ENCODE peak calls at places on chromosomes 7 and 10, in four cellular contexts. One of them, this sample, is unnamed.

GRCh38 chr10:125038637-125039036 is 96.7 kb downstream of the ZRANB1 start:
- DNase-seq in lower lobe of right lung: peak; percentile 74
- DNase-seq in tibial artery: peak; percentile 61
- DNase-seq in stomach: peak; percentile 81
- DNase-seq in this sample: peak; percentile 81

GRCh38 chr7:94687810-94688209 is 31.9 kb upstream of the SGCE start:
- DNase-seq in lower lobe of right lung: no peak
- DNase-seq in tibial artery: no peak
- DNase-seq in stomach: no peak
- DNase-seq in this sample: no peak

GRCh38 chr10:86657011-86657395 is 2.7 kb downstream of the OPN4 start:
- DNase-seq in lower lobe of right lung: no peak
- DNase-seq in tibial artery: no peak
- DNase-seq in stomach: no peak
- DNase-seq in this sample: peak; percentile 2

GRCh38 chr7:26639695-26640094 is 224.7 kb downstream of the SKAP2 start:
- DNase-seq in lower lobe of right lung: no peak
- DNase-seq in tibial artery: no peak
- DNase-seq in stomach: no peak
- DNase-seq in this sample: no peak

GRCh38 chr7:34823650-34824258 is 165.7 kb downstream of the NPSR1 start:
- DNase-seq in lower lobe of right lung: no peak
- DNase-seq in tibial artery: no peak
- DNase-seq in stomach: peak; percentile 69
- DNase-seq in this sample: no peak

GRCh38 chr7:4774804-4775280 is 581 bp upstream of the AP5Z1 start:
- DNase-seq in lower lobe of right lung: no peak
- DNase-seq in tibial artery: peak; percentile 41
- DNase-seq in stomach: peak; percentile 40
- DNase-seq in this sample: no peak

GRCh38 chr10:78263521-78263988 is 229.9 kb downstream of the RPS24 start:
- DNase-seq in lower lobe of right lung: no peak
- DNase-seq in tibial artery: no peak
- DNase-seq in stomach: no peak
- DNase-seq in this sample: no peak

GRCh38 chr7:133754718-133755117 is 372.4 kb upstream of the LRGUK start:
- DNase-seq in lower lobe of right lung: no peak
- DNase-seq in tibial artery: no peak
- DNase-seq in stomach: no peak
- DNase-seq in this sample: no peak

GRCh38 chr10:37872955-37873354 is 15.5 kb upstream of the ZNF248 start:
- DNase-seq in lower lobe of right lung: no peak
- DNase-seq in tibial artery: no peak
- DNase-seq in stomach: no peak
- DNase-seq in this sample: no peak

GRCh38 chr7:14673202-14673601 is 229.3 kb downstream of the DGKB start:
- DNase-seq in lower lobe of right lung: no peak
- DNase-seq in tibial artery: no peak
- DNase-seq in stomach: no peak
- DNase-seq in this sample: no peak

GRCh38 chr10:133315847-133316246 is 7.1 kb downstream of the ZNF511 start:
- DNase-seq in lower lobe of right lung: peak; percentile 7
- DNase-seq in tibial artery: no peak
- DNase-seq in stomach: no peak
- DNase-seq in this sample: no peak

GRCh38 chr10:5659702-5660528 is 6.5 kb downstream of the ASB13 start:
- DNase-seq in lower lobe of right lung: peak; percentile 78
- DNase-seq in tibial artery: peak; percentile 66
- DNase-seq in stomach: peak; percentile 59
- DNase-seq in this sample: no peak

GRCh38 chr7:630539-630938 is 96.0 kb upstream of the DNAAF5 start:
- DNase-seq in lower lobe of right lung: no peak
- DNase-seq in tibial artery: no peak
- DNase-seq in stomach: no peak
- DNase-seq in this sample: no peak

GRCh38 chr10:82390866-82391658 is 516.1 kb downstream of the NRG3 start:
- DNase-seq in lower lobe of right lung: no peak
- DNase-seq in tibial artery: no peak
- DNase-seq in stomach: no peak
- DNase-seq in this sample: no peak

GRCh38 chr10:72323108-72323932 is 31.4 kb downstream of the DNAJB12 start:
- DNase-seq in lower lobe of right lung: no peak
- DNase-seq in tibial artery: no peak
- DNase-seq in stomach: no peak
- DNase-seq in this sample: no peak

GRCh38 chr7:13240349-13240748 is 552.9 kb downstream of the ARL4A start:
- DNase-seq in lower lobe of right lung: no peak
- DNase-seq in tibial artery: no peak
- DNase-seq in stomach: no peak
- DNase-seq in this sample: no peak

GRCh38 chr7:44735403-44736165 is 13.1 kb upstream of the ZMIZ2 start:
- DNase-seq in lower lobe of right lung: no peak
- DNase-seq in tibial artery: no peak
- DNase-seq in stomach: no peak
- DNase-seq in this sample: no peak

GRCh38 chr10:97511711-97512445 is 13.2 kb downstream of the UBTD1 start:
- DNase-seq in lower lobe of right lung: no peak
- DNase-seq in tibial artery: peak; percentile 39
- DNase-seq in stomach: no peak
- DNase-seq in this sample: no peak

GRCh38 chr10:25678666-25679065 is 255.4 kb upstream of the MYO3A start:
- DNase-seq in lower lobe of right lung: no peak
- DNase-seq in tibial artery: no peak
- DNase-seq in stomach: no peak
- DNase-seq in this sample: no peak

GRCh38 chr10:77520995-77521394 is 116.6 kb downstream of the KCNMA1 start:
- DNase-seq in lower lobe of right lung: no peak
- DNase-seq in tibial artery: no peak
- DNase-seq in stomach: no peak
- DNase-seq in this sample: no peak

GRCh38 chr10:131645756-131646155 is 255.1 kb upstream of the PPP2R2D start:
- DNase-seq in lower lobe of right lung: no peak
- DNase-seq in tibial artery: no peak
- DNase-seq in stomach: no peak
- DNase-seq in this sample: no peak

GRCh38 chr7:45874408-45875131 is 1.7 kb upstream of the CCDC201 start:
- DNase-seq in lower lobe of right lung: no peak
- DNase-seq in tibial artery: no peak
- DNase-seq in stomach: no peak
- DNase-seq in this sample: no peak

GRCh38 chr10:6912424-6912823 is 332.3 kb upstream of the PRKCQ start:
- DNase-seq in lower lobe of right lung: no peak
- DNase-seq in tibial artery: no peak
- DNase-seq in stomach: no peak
- DNase-seq in this sample: no peak

GRCh38 chr10:101319241-101319915 is 34.6 kb upstream of the BTRC start:
- DNase-seq in lower lobe of right lung: no peak
- DNase-seq in tibial artery: no peak
- DNase-seq in stomach: no peak
- DNase-seq in this sample: no peak

GRCh38 chr10:53918755-53919154 is 882.3 kb downstream of the PCDH15 start:
- DNase-seq in lower lobe of right lung: no peak
- DNase-seq in tibial artery: no peak
- DNase-seq in stomach: no peak
- DNase-seq in this sample: no peak

GRCh38 chr7:90792301-90792700 is 196.2 kb downstream of the CDK14 start:
- DNase-seq in lower lobe of right lung: no peak
- DNase-seq in tibial artery: no peak
- DNase-seq in stomach: no peak
- DNase-seq in this sample: no peak

GRCh38 chr7:151062399-151063211 is 3.2 kb downstream of the SLC4A2 start:
- DNase-seq in lower lobe of right lung: peak; percentile 80
- DNase-seq in tibial artery: no peak
- DNase-seq in stomach: peak; percentile 91
- DNase-seq in this sample: no peak

GRCh38 chr10:93452143-93452542 is 30.0 kb downstream of the MYOF start:
- DNase-seq in lower lobe of right lung: no peak
- DNase-seq in tibial artery: no peak
- DNase-seq in stomach: no peak
- DNase-seq in this sample: no peak

GRCh38 chr7:44120395-44120794 is 3.0 kb downstream of the POLD2 start:
- DNase-seq in lower lobe of right lung: no peak
- DNase-seq in tibial artery: no peak
- DNase-seq in stomach: no peak
- DNase-seq in this sample: no peak

GRCh38 chr10:72764151-72764550 is 72.2 kb downstream of the MCU start:
- DNase-seq in lower lobe of right lung: no peak
- DNase-seq in tibial artery: no peak
- DNase-seq in stomach: no peak
- DNase-seq in this sample: no peak

GRCh38 chr7:157855452-157856213 is 518.8 kb downstream of the DNAJB6 start:
- DNase-seq in lower lobe of right lung: no peak
- DNase-seq in tibial artery: no peak
- DNase-seq in stomach: no peak
- DNase-seq in this sample: no peak

GRCh38 chr7:155211173-155211572 is 86.5 kb upstream of the INSIG1 start:
- DNase-seq in lower lobe of right lung: no peak
- DNase-seq in tibial artery: no peak
- DNase-seq in stomach: no peak
- DNase-seq in this sample: no peak

GRCh38 chr10:86411281-86411841 is 44.8 kb upstream of the GRID1 start:
- DNase-seq in lower lobe of right lung: no peak
- DNase-seq in tibial artery: no peak
- DNase-seq in stomach: no peak
- DNase-seq in this sample: no peak

GRCh38 chr7:154178890-154179289 is 126.7 kb downstream of the DPP6 start:
- DNase-seq in lower lobe of right lung: no peak
- DNase-seq in tibial artery: no peak
- DNase-seq in stomach: no peak
- DNase-seq in this sample: no peak

GRCh38 chr7:39691821-39692220 is 68.4 kb downstream of the RALA start:
- DNase-seq in lower lobe of right lung: no peak
- DNase-seq in tibial artery: no peak
- DNase-seq in stomach: no peak
- DNase-seq in this sample: no peak

GRCh38 chr7:20229652-20230500 is 12.7 kb upstream of the MACC1 start:
- DNase-seq in lower lobe of right lung: no peak
- DNase-seq in tibial artery: no peak
- DNase-seq in stomach: no peak
- DNase-seq in this sample: no peak

GRCh38 chr10:30911303-30911863 is 120.3 kb downstream of the ZNF438 start:
- DNase-seq in lower lobe of right lung: no peak
- DNase-seq in tibial artery: no peak
- DNase-seq in stomach: no peak
- DNase-seq in this sample: no peak

GRCh38 chr7:30968294-30968693 is 4.5 kb downstream of the GHRHR start:
- DNase-seq in lower lobe of right lung: no peak
- DNase-seq in tibial artery: no peak
- DNase-seq in stomach: no peak
- DNase-seq in this sample: no peak
- H3K27me3 ChIP-seq in lower lobe of right lung: no peaks in the 10 kb centered on the region
- H3K27me3 ChIP-seq in tibial artery: no peaks in the 10 kb centered on the region
- H3K27me3 ChIP-seq in stomach: no peaks in the 10 kb centered on the region
- H3K27me3 ChIP-seq in this sample: no peaks in the 10 kb centered on the region

DNA sequence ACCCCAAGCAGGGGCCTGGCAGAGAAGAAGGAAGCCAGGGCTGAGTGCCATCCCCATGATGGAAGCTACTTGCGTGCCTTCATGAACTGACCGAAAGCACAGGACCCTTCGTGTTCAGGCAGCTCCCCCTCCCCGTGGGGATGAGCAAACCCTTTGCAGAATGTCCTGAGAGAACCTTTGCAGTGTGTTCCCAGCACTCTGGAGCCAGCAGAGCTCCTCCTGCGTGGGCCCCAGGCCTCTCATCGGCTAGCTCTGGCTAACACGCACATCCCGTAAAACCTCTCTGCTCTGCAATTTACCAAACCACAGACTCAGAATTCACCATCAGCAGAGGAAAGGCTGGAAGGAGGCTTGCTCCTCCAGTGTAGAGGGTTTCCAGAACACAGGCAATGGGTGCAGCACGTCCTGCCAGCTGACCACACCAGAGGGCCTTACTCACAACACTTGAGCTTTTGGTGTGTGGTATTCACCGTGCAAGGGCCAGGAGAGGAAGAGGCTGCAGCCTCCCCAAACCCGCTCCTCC is 3.1 kb downstream of the SH3PXD2A start:
- DNase-seq in lower lobe of right lung: no peak
- DNase-seq in tibial artery: no peak
- DNase-seq in stomach: no peak
- DNase-seq in this sample: no peak
- H3K4me1 ChIP-seq in lower lobe of right lung: peaks cover 71% of the 10 kb centered on the region
- H3K4me1 ChIP-seq in tibial artery: peaks cover 54% of the 10 kb centered on the region
- H3K4me1 ChIP-seq in stomach: peaks cover 72% of the 10 kb centered on the region
- H3K4me1 ChIP-seq in this sample: peaks cover 49% of the 10 kb centered on the region

DNA sequence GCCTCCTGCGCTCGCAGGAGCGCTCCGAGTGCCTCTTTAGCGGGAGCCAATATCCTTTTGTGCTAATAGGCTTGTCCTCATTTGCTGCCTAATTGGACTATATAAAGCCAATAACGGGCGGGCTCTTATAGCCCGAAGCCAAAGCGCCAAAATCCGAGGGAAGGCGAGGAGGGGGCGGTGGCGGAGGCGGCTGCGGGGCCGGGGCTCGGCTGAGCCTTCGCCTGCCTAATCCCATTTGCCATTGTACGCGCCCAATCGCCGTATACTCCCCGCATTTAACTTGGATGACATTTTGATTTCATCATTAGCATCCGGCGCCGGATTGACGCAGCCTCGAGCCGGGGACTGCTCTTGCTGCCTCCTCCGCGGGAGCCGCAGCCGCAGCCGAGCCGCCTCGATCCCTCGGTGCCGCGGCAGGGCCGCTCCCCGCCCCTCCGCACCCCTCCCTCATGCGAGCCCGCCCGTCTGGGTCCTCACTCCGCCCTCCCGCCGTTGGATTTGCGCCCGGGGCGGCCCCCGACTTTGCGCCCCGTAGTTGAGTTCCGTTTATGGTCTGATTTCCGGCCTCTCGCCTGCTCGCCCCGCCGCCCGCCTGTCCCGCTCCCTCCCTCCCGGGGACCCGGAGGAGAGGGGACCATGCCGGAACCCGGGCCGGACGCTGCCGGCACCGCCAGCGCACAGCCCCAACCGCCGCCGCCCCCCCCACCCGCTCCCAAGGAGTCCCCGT is at the start of gene HMX3:
- DNase-seq in lower lobe of right lung: no peak
- DNase-seq in tibial artery: no peak
- DNase-seq in stomach: no peak
- DNase-seq in this sample: no peak
- H3K27me3 ChIP-seq in lower lobe of right lung: peaks cover 100% of the 10 kb centered on the region
- H3K27me3 ChIP-seq in tibial artery: peaks cover 7% of the 10 kb centered on the region
- H3K27me3 ChIP-seq in stomach: peaks cover 95% of the 10 kb centered on the region
- H3K27me3 ChIP-seq in this sample: peaks cover 62% of the 10 kb centered on the region

GRCh38 chr10:18583575-18584270 is 67.7 kb downstream of the NSUN6 start:
- DNase-seq in lower lobe of right lung: no peak
- DNase-seq in tibial artery: no peak
- DNase-seq in stomach: no peak
- DNase-seq in this sample: no peak
- H3K4me1 ChIP-seq in lower lobe of right lung: no peaks in the 10 kb centered on the region
- H3K4me1 ChIP-seq in tibial artery: no peaks in the 10 kb centered on the region
- H3K4me1 ChIP-seq in stomach: no peaks in the 10 kb centered on the region
- H3K4me1 ChIP-seq in this sample: no peaks in the 10 kb centered on the region

GRCh38 chr10:128867819-128868218 is 599.2 kb upstream of the MGMT start:
- DNase-seq in lower lobe of right lung: no peak
- DNase-seq in tibial artery: no peak
- DNase-seq in stomach: no peak
- DNase-seq in this sample: no peak
- H3K27me3 ChIP-seq in lower lobe of right lung: no peaks in the 10 kb centered on the region
- H3K27me3 ChIP-seq in tibial artery: no peaks in the 10 kb centered on the region
- H3K27me3 ChIP-seq in stomach: no peaks in the 10 kb centered on the region
- H3K27me3 ChIP-seq in this sample: no peaks in the 10 kb centered on the region